ENCODE peak calls at places on chromosomes 4 and X, in four cellular contexts. D, U, X and C are unnamed samples.

GRCh38 chr4:128558896-128559669 is 250.4 kb upstream of the JADE1 start:
- DNase-seq in D (no peak), U (peak), X (no peak), C (no peak)

GRCh38 chrX:71053217-71053621 is 14.9 kb downstream of the SNX12 start:
- DNase-seq in D (no peak), U (no peak), X (no peak), C (no peak)

GRCh38 chr4:129561886-129562285 is 465.9 kb downstream of the C4orf33 start:
- DNase-seq in D (no peak), U (peak), X (no peak), C (no peak)

GRCh38 chr4:101290651-101291050 is 56.7 kb downstream of the PPP3CA start:
- DNase-seq in D (no peak), U (no peak), X (no peak), C (no peak)

GRCh38 chr4:43238556-43238955 is 346.0 kb downstream of the GRXCR1 start:
- DNase-seq in D (no peak), U (no peak), X (no peak), C (no peak)

GRCh38 chr4:126915999-126916625 is 716.6 kb upstream of the INTU start:
- DNase-seq in D (no peak), U (no peak), X (no peak), C (no peak)

GRCh38 chr4:124903995-124904722 is 191.6 kb upstream of the ANKRD50 start:
- DNase-seq in D (no peak), U (peak), X (no peak), C (no peak)

GRCh38 chr4:71110499-71110898 is 117.0 kb downstream of the DCK start:
- DNase-seq in D (no peak), U (no peak), X (no peak), C (no peak)

GRCh38 chr4:23631255-23631950 is 258.4 kb downstream of the PPARGC1A start:
- DNase-seq in D (no peak), U (no peak), X (no peak), C (no peak)

GRCh38 chr4:152162331-152162697 is 373.6 kb downstream of the FBXW7 start:
- DNase-seq in D (no peak), U (no peak), X (no peak), C (no peak)

GRCh38 chrX:66191563-66191962 is 27.5 kb downstream of the HEPH start:
- DNase-seq in D (no peak), U (no peak), X (no peak), C (no peak)

GRCh38 chr4:68147079-68147478 is 17.4 kb upstream of the TMPRSS11F start:
- DNase-seq in D (no peak), U (no peak), X (no peak), C (no peak)

GRCh38 chr4:151524610-151525009 is 115.6 kb downstream of the FHIP1A start:
- DNase-seq in D (no peak), U (no peak), X (peak), C (no peak)

GRCh38 chrX:55149242-55149641 is 60.4 kb downstream of the PAGE2 start:
- DNase-seq in D (no peak), U (no peak), X (no peak), C (no peak)

GRCh38 chrX:83771664-83772063 is 89.3 kb upstream of the CYLC1 start:
- DNase-seq in D (no peak), U (no peak), X (no peak), C (peak)
- TF ChIP-seq CTCF in D (no peak), U (no peak), X (no peak), C (no peak)

GRCh38 chr4:117447925-117448324 is 362.5 kb upstream of the TRAM1L1 start:
- DNase-seq in D (no peak), U (no peak), X (peak), C (no peak)
- TF ChIP-seq CTCF in D (no peak), U (no peak), X (peak), C (peak)

GRCh38 chrX:119954374-119954773 is 10.8 kb upstream of the NKAP start:
- DNase-seq in D (no peak), U (no peak), X (no peak), C (no peak)

GRCh38 chrX:119942831-119943184 is 743 bp downstream of the NKAP start:
- DNase-seq in D (peak), U (no peak), X (peak), C (no peak)

GRCh38 chrX:119945481-119945880 is 1.9 kb upstream of the NKAP start:
- DNase-seq in D (no peak), U (no peak), X (no peak), C (no peak)

GRCh38 chrX:119943185-119943988 is at the start of gene NKAP:
- DNase-seq in D (peak), U (peak), X (peak), C (peak)

GRCh38 chrX:119948381-119948780 is 4.8 kb upstream of the NKAP start:
- DNase-seq in D (no peak), U (no peak), X (no peak), C (no peak)
- TF ChIP-seq CTCF in D (peak), U (peak), X (peak), C (no peak)

DNA sequence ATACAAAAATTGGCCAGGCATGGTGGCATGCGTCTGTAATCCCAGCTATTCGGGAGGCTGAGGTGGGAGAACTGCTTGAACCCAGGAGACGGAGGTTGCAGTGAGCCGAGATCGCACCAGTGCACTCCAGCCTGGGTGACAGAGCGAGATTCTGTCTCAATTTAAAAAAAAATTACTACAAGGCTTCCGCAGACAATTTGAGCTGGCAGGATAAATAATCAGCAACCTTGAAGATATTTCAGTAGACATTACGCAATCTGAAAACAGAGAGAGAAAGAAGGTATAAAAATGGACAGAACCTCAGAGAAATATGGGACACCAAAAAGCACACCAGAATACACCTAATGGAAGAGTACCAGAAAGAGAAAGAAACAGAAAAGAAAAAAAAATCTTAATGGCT is 25.3 kb downstream of the HS6ST2 start:
- DNase-seq in D (no peak), U (no peak), X (no peak), C (no peak)
- TF ChIP-seq CTCF in D (no peak), U (no peak), X (no peak), C (no peak)

GRCh38 chr4:2930135-2930805 is 32.9 kb downstream of the NOP14 start:
- DNase-seq in D (no peak), U (no peak), X (no peak), C (no peak)

GRCh38 chr4:2931765-2932560 is 31.2 kb downstream of the NOP14 start:
- DNase-seq in D (no peak), U (no peak), X (peak), C (no peak)

GRCh38 chr4:2932561-2932950 is 30.6 kb downstream of the NOP14 start:
- DNase-seq in D (no peak), U (no peak), X (no peak), C (no peak)

GRCh38 chr4:2929469-2929868 is 33.7 kb downstream of the NOP14 start:
- DNase-seq in D (no peak), U (no peak), X (no peak), C (no peak)

DNA sequence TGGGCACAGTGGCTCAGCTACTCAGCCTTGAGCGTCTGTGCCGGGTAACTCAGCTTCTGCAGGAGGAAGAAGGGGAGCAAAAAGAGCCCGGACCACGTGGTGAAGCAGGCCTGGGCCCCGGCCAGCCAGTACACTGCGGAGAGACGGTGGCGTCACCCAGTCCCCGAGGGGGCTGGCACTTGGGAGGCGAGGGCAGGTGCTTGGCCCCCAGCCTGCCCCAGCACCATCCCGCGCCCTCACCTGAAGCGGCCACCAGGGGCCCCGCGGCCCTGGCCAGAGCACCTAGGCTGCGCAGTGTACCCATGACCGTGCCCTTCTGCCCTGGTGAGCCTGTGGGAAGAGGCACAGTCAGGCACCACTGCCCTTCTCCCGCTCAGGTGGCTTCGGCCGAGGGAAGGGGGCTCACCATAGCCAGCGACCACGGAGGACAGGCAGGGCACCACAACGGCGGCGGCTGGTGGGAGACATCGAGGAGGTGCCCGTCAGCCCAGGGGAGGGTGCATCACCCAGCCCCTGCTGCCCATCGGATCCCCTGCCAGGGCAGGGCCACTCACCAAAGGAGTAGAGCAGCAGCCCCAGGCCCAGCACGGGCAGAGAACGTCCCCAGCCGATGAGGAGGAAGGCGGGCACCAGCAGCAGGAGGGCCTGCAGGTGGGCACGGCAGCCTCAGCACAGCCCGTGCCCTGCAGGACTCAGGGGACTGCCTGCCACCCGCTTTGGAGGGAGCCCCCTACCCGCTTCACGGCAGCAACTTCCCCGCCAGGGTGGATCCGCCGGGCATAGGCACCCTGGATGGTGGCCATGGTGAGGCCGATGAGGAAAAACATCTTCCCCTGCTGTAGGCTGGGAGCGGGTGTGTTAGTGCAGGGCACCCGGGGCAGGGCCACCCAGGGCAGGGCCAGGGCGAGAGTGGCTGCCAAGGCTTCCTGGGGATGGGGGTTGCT is 32.1 kb downstream of the NOP14 start:
- DNase-seq in D (no peak), U (no peak), X (no peak), C (no peak)
- TF ChIP-seq CTCF in D (no peak), U (no peak), X (peak), C (peak)

DNA sequence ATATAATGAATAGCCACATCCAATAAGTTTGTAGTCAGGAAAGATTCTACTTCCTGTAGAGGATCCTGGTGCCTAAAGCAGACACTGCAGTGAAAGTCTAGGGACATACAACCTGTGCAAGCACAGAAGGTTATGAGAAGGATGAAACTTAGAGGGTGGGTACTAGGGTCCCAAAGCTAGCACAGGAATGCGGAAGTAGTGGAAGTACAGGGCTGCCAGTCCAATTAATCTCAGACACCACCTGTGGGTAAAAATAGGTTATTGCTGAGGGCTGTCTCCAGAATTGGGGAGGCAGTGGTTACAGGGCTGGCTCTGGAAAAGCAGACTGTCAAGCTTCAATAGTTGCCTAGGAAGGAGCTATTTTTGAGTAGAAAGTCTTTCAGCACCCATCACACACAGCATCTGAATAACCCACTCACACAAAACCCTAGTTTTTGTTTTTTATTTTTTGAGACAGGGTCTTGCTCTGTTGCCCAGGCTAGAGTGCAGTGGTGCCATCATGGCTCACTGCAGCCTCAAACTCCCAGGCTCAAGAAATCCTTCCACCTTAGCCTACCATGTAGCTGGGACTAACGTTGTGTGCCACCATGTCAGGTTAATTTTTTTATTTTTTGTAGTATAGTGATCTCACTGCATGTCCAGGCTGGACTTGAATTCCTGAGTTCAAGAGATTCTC is 50.8 kb upstream of the ELF2 start:
- DNase-seq in D (no peak), U (no peak), X (peak), C (no peak)
- TF ChIP-seq CTCF in D (no peak), U (no peak), X (peak), C (no peak)

GRCh38 chrX:46545111-46546005 is at the start of gene ZNF674:
- DNase-seq in D (peak), U (peak), X (peak), C (peak)
- TF ChIP-seq CTCF in D (no peak), U (no peak), X (peak), C (peak)

GRCh38 chr4:89482248-89482647 is 174.6 kb upstream of the GPRIN3 start:
- DNase-seq in D (peak), U (peak), X (peak), C (no peak)
- TF ChIP-seq CTCF in D (peak), U (peak), X (peak), C (peak)

DNA sequence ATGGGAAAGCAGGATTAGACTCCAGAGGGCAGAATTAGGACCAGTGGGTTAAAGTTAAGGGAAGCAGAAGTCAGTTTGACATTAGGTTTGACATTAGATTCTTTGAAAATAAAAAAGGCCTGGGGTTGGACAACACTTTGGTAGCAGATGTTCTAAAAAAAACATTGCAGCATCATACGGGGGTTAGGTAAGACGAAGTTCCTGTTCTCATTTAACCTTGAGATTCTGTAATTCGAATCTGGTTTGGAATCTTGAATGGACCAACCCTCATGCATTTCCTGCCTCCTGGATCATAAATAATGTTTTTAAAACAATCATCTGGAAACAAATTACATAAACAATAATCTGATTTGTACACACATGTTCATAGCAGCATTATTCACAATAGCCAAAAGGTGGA is 181.0 kb downstream of the SHROOM3 start:
- DNase-seq in D (no peak), U (peak), X (no peak), C (no peak)
- TF ChIP-seq CTCF in D (no peak), U (no peak), X (no peak), C (no peak)